ENCODE peak calls at places on chromosome 2, in nine cellular contexts. B is naive thymus-derived CD4-positive, alpha-beta T cell; J is EL; W is NCI-H1694; S is amygdala; M is activated T-cell treated with anti-CD3 and anti-CD28 coated beads for 4 hours; I is NCI-H1105 treated with DMSO at 0.1 percent for 48 hours; E is foreskin fibroblast; C is astrocyte of the spinal cord. H is an unnamed sample.

GRCh38 chr2:118845005-118845842 is 2.2 kb downstream of the EN1 start:
- DNase-seq in B (no peak), J (no peak), W (no peak), S (no peak), M (no peak), I (no peak), E (no peak), C (no peak), H (no peak)

GRCh38 chr2:141889788-141890187 is 241.0 kb downstream of the LRP1B start:
- DNase-seq in B (no peak), J (no peak), W (no peak), S (no peak), M (no peak), I (no peak), E (no peak), C (no peak), H (no peak)

GRCh38 chr2:237618449-237618848 is 8.9 kb upstream of the LRRFIP1 start:
- DNase-seq in B (no peak), J (no peak), W (no peak), S (no peak), M (no peak), I (no peak), E (peak), C (peak), H (no peak)

GRCh38 chr2:9629222-9630000 is 1.4 kb downstream of the YWHAQ start:
- DNase-seq in B (no peak), J (peak), W (no peak), S (no peak), M (no peak), I (no peak), E (peak), C (peak), H (no peak)

GRCh38 chr2:108396845-108397244 is 19.1 kb downstream of the SULT1C4 start:
- DNase-seq in B (no peak), J (peak), W (no peak), S (no peak), M (no peak), I (no peak), E (peak), C (peak), H (no peak)

GRCh38 chr2:233013650-233014049 is 594 bp upstream of the NGEF start:
- DNase-seq in B (no peak), J (no peak), W (no peak), S (no peak), M (no peak), I (no peak), E (no peak), C (no peak), H (no peak)

GRCh38 chr2:238614376-238614775 is 187.6 kb downstream of the ASB1 start:
- DNase-seq in B (no peak), J (no peak), W (no peak), S (no peak), M (no peak), I (no peak), E (no peak), C (no peak), H (no peak)

GRCh38 chr2:155281907-155282306 is 583.4 kb downstream of the KCNJ3 start:
- DNase-seq in B (no peak), J (no peak), W (no peak), S (no peak), M (no peak), I (no peak), E (no peak), C (no peak), H (no peak)

GRCh38 chr2:49490710-49491109 is 336.4 kb upstream of the FSHR start:
- DNase-seq in B (no peak), J (no peak), W (no peak), S (no peak), M (no peak), I (peak), E (no peak), C (no peak), H (no peak)

GRCh38 chr2:224433442-224433841 is 31.5 kb upstream of the FAM124B start:
- DNase-seq in B (no peak), J (no peak), W (no peak), S (no peak), M (no peak), I (no peak), E (peak), C (no peak), H (no peak)

GRCh38 chr2:68110102-68110501 is 47.3 kb upstream of the C1D start:
- DNase-seq in B (no peak), J (no peak), W (no peak), S (no peak), M (no peak), I (no peak), E (no peak), C (no peak), H (no peak)

GRCh38 chr2:202172439-202173191 is 65.8 kb downstream of the SUMO1 start:
- DNase-seq in B (no peak), J (no peak), W (no peak), S (no peak), M (no peak), I (no peak), E (no peak), C (no peak), H (no peak)

GRCh38 chr2:26648516-26648915 is 7.3 kb upstream of the CIB4 start:
- DNase-seq in B (no peak), J (no peak), W (no peak), S (no peak), M (no peak), I (no peak), E (no peak), C (no peak), H (no peak)

GRCh38 chr2:218291318-218291933 is 877 bp downstream of the TMBIM1 start:
- DNase-seq in B (no peak), J (peak), W (no peak), S (no peak), M (no peak), I (no peak), E (peak), C (no peak), H (no peak)

GRCh38 chr2:48952614-48953013 is 197.1 kb upstream of the LHCGR start:
- DNase-seq in B (no peak), J (no peak), W (no peak), S (no peak), M (no peak), I (no peak), E (no peak), C (no peak), H (no peak)

GRCh38 chr2:179031731-179032408 is 18.1 kb downstream of the CCDC141 start:
- DNase-seq in B (peak), J (peak), W (no peak), S (no peak), M (no peak), I (no peak), E (peak), C (peak), H (no peak)

GRCh38 chr2:73952499-73953446 is 26.1 kb downstream of the DGUOK start:
- DNase-seq in B (no peak), J (peak), W (no peak), S (no peak), M (no peak), I (no peak), E (peak), C (peak), H (no peak)

GRCh38 chr2:151032741-151033152 is 228.9 kb downstream of the RBM43 start:
- DNase-seq in B (no peak), J (peak), W (peak), S (no peak), M (no peak), I (no peak), E (peak), C (peak), H (no peak)

GRCh38 chr2:1642066-1642861 is 102.1 kb downstream of the PXDN start:
- DNase-seq in B (no peak), J (peak), W (no peak), S (no peak), M (no peak), I (no peak), E (peak), C (peak), H (no peak)

H was measured in KG1.